ENCODE peak calls at places on chromosomes 16 and 17, in eight cellular contexts. K is HepG2, M is GM12865, T is GM23338, V is HFF-Myc, E is tibial artery, Y is Peyer's patch, A is BE2C. X is an unnamed sample.

GRCh38 chr16:68074850-68075249 is 10.3 kb upstream of the NFATC3 start:
- DNase-seq in K (no peak), M (peak), T (no peak), V (no peak), E (no peak), Y (peak), A (no peak), X (no peak)

GRCh38 chr16:89422905-89423630 is 67.3 kb downstream of the ANKRD11 start:
- DNase-seq in K (peak), M (peak), T (peak), V (no peak), E (no peak), Y (no peak), A (no peak), X (no peak)

GRCh38 chr17:10610821-10611323 is 46.2 kb downstream of the MYH3 start:
- DNase-seq in K (no peak), M (no peak), T (no peak), V (no peak), E (no peak), Y (no peak), A (no peak), X (no peak)

GRCh38 chr17:12928736-12929135 is 89.1 kb downstream of the ELAC2 start:
- DNase-seq in K (peak), M (peak), T (peak), V (no peak), E (no peak), Y (no peak), A (no peak), X (no peak)

GRCh38 chr17:29835438-29836351 is 94.3 kb downstream of the SSH2 start:
- DNase-seq in K (no peak), M (peak), T (peak), V (no peak), E (no peak), Y (no peak), A (no peak), X (peak)

GRCh38 chr17:10499950-10500349 is 18.4 kb downstream of the MYH1 start:
- DNase-seq in K (no peak), M (no peak), T (no peak), V (no peak), E (no peak), Y (no peak), A (no peak), X (no peak)

GRCh38 chr16:49021136-49021535 is 260.5 kb downstream of the CBLN1 start:
- DNase-seq in K (no peak), M (no peak), T (peak), V (peak), E (no peak), Y (no peak), A (no peak), X (peak)

GRCh38 chr17:62899349-62899748 is 66.7 kb upstream of the TANC2 start:
- DNase-seq in K (no peak), M (no peak), T (no peak), V (no peak), E (no peak), Y (no peak), A (no peak), X (peak)

GRCh38 chr17:67157732-67158639 is 87.0 kb downstream of the HELZ start:
- DNase-seq in K (peak), M (peak), T (peak), V (no peak), E (no peak), Y (no peak), A (peak), X (peak)

GRCh38 chr17:81712468-81713003 is 452 bp downstream of the SLC25A10 start:
- DNase-seq in K (peak), M (no peak), T (no peak), V (no peak), E (no peak), Y (peak), A (peak), X (peak)

GRCh38 chr17:40995121-40995520 is 1.2 kb upstream of the KRTAP3-3 start:
- DNase-seq in K (no peak), M (no peak), T (no peak), V (no peak), E (no peak), Y (no peak), A (no peak), X (no peak)

GRCh38 chr17:10716218-10716617 is 13.6 kb downstream of the TMEM220 start:
- DNase-seq in K (no peak), M (no peak), T (no peak), V (no peak), E (no peak), Y (no peak), A (no peak), X (no peak)

GRCh38 chr17:28173071-28173561 is 130.6 kb downstream of the NLK start:
- DNase-seq in K (no peak), M (no peak), T (peak), V (no peak), E (no peak), Y (no peak), A (no peak), X (no peak)

DNA sequence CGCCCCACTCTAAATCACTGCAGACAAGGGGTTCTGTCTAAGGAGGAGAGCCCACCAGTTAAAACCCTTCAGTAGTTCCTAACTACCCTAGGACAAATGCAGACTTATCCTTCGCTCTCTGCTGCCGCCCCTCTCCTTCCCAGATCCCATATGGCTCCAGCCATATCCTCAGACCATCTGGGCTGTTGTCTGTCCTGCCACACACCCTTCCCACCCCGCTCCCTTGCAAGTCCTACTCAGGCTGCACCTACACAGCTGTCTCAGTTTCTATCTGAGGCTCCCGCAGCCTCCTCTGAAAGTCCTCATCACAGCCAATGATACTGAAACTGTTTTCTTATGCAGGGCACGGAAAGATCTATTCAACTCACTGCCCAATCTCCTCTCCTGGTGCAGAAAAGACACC is 720 bp upstream of the BCKDK start:
- DNase-seq in K (no peak), M (peak), T (no peak), V (no peak), E (no peak), Y (no peak), A (no peak), X (no peak)
- H3K4me3 ChIP-seq in K (peak), M (peak), T (peak), V (no peak), E (no peak), Y (no peak), A (peak), X (no peak)

GRCh38 chr17:76623271-76624146 is 20.0 kb downstream of the ST6GALNAC1 start:
- DNase-seq in K (peak), M (peak), T (peak), V (no peak), E (peak), Y (peak), A (peak), X (peak)
- H3K4me3 ChIP-seq in K (no peak), M (no peak), T (no peak), V (no peak), E (no peak), Y (no peak), A (no peak), X (no peak)

DNA sequence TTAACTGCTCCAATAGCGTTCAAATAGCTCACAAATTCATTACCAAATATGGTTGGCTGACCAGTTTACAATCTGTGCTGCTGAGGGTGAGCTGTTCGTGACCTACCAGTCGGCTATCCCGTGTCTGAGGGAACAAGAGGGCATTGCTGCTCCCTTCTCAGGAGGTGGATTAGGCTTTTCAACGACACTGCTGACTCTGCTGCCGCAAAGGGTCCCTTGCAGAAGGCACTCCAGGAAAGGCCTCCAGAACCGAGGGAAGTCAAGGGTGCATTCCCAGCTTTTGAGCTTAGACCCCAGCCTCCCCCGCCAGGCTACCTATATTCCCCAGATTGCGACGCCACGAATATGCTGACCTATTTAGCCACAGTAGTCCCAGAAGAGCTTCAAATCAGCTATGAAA is 32.3 kb downstream of the GJC1 start:
- DNase-seq in K (no peak), M (no peak), T (no peak), V (no peak), E (peak), Y (no peak), A (no peak), X (no peak)
- H3K4me3 ChIP-seq in K (no peak), M (no peak), T (no peak), V (no peak), E (peak), Y (no peak), A (no peak), X (no peak)

GRCh38 chr16:84526794-84527485 is 22.5 kb upstream of the MEAK7 start:
- DNase-seq in K (no peak), M (no peak), T (no peak), V (no peak), E (peak), Y (no peak), A (no peak), X (no peak)
- H3K4me3 ChIP-seq in K (no peak), M (no peak), T (no peak), V (no peak), E (peak), Y (no peak), A (no peak), X (no peak)

GRCh38 chr17:1260762-1261161 is 9.5 kb upstream of the BHLHA9 start:
- DNase-seq in K (no peak), M (no peak), T (no peak), V (no peak), E (no peak), Y (no peak), A (no peak), X (no peak)

GRCh38 chr17:1256699-1257098 is 13.5 kb upstream of the BHLHA9 start:
- DNase-seq in K (no peak), M (no peak), T (no peak), V (no peak), E (no peak), Y (no peak), A (no peak), X (no peak)

GRCh38 chr17:1264196-1264595 is 6.0 kb upstream of the BHLHA9 start:
- DNase-seq in K (no peak), M (no peak), T (no peak), V (no peak), E (no peak), Y (no peak), A (no peak), X (no peak)

GRCh38 chr17:1255041-1255440 is 15.2 kb upstream of the BHLHA9 start:
- DNase-seq in K (no peak), M (no peak), T (peak), V (no peak), E (no peak), Y (no peak), A (no peak), X (no peak)

GRCh38 chr17:1259910-1260389 is 10.3 kb upstream of the BHLHA9 start:
- DNase-seq in K (no peak), M (no peak), T (no peak), V (no peak), E (no peak), Y (no peak), A (no peak), X (peak)
- H3K4me3 ChIP-seq in K (no peak), M (peak), T (peak), V (peak), E (peak), Y (peak), A (no peak), X (peak)

GRCh38 chr16:60246055-60246454 is 1511.9 kb upstream of the GOT2 start:
- DNase-seq in K (no peak), M (no peak), T (no peak), V (no peak), E (no peak), Y (no peak), A (no peak), X (no peak)

GRCh38 chr16:60241671-60242070 is 1507.6 kb upstream of the GOT2 start:
- DNase-seq in K (no peak), M (no peak), T (no peak), V (no peak), E (no peak), Y (no peak), A (no peak), X (no peak)
- H3K4me3 ChIP-seq in K (no peak), M (no peak), T (no peak), V (no peak), E (no peak), Y (no peak), A (no peak), X (no peak)

X was measured in fibroblast of pulmonary artery.